ENCODE peak calls at places on chromosomes 12 and 14, in five cellular contexts. One of them, this sample, is unnamed.

GRCh38 chr12:124833693-124834122 is 30.0 kb downstream of the SCARB1 start:
- DNase-seq in astrocyte of the spinal cord: peak
- DNase-seq in H7: peak
- DNase-seq in naive thymus-derived CD4-positive, alpha-beta T cell: no peak
- DNase-seq in GM06990: no peak
- DNase-seq in this sample: no peak

GRCh38 chr12:73106296-73106695 is 834.1 kb downstream of the TRHDE start:
- DNase-seq in GM06990: no peak
- DNase-seq in naive thymus-derived CD4-positive, alpha-beta T cell: no peak
- DNase-seq in H7: no peak
- DNase-seq in astrocyte of the spinal cord: no peak
- DNase-seq in this sample: no peak

GRCh38 chr12:58750484-58750883 is 169.8 kb downstream of the LRIG3 start:
- DNase-seq in H7: no peak
- DNase-seq in GM06990: no peak
- DNase-seq in naive thymus-derived CD4-positive, alpha-beta T cell: no peak
- DNase-seq in astrocyte of the spinal cord: peak
- DNase-seq in this sample: peak

GRCh38 chr12:1587927-1588573 is 6.3 kb downstream of the FBXL14 start:
- DNase-seq in H7: peak
- DNase-seq in astrocyte of the spinal cord: peak
- DNase-seq in GM06990: no peak
- DNase-seq in naive thymus-derived CD4-positive, alpha-beta T cell: no peak
- DNase-seq in this sample: no peak

GRCh38 chr12:93741741-93742085 is 64.5 kb downstream of the CRADD start:
- DNase-seq in H7: peak
- DNase-seq in naive thymus-derived CD4-positive, alpha-beta T cell: peak
- DNase-seq in GM06990: no peak
- DNase-seq in astrocyte of the spinal cord: no peak
- DNase-seq in this sample: no peak

GRCh38 chr12:1204581-1205121 is 213.6 kb downstream of the ERC1 start:
- DNase-seq in H7: no peak
- DNase-seq in naive thymus-derived CD4-positive, alpha-beta T cell: no peak
- DNase-seq in astrocyte of the spinal cord: peak
- DNase-seq in GM06990: peak
- DNase-seq in this sample: no peak

GRCh38 chr14:23091294-23092225 is 3.4 kb downstream of the ACIN1 start:
- DNase-seq in naive thymus-derived CD4-positive, alpha-beta T cell: no peak
- DNase-seq in astrocyte of the spinal cord: no peak
- DNase-seq in GM06990: no peak
- DNase-seq in H7: no peak
- DNase-seq in this sample: no peak

GRCh38 chr14:80087411-80087810 is 123.9 kb downstream of the DIO2 start:
- DNase-seq in naive thymus-derived CD4-positive, alpha-beta T cell: no peak
- DNase-seq in astrocyte of the spinal cord: no peak
- DNase-seq in H7: no peak
- DNase-seq in GM06990: no peak
- DNase-seq in this sample: no peak

GRCh38 chr12:94445662-94446061 is 14.0 kb downstream of the CEP83 start:
- DNase-seq in H7: no peak
- DNase-seq in naive thymus-derived CD4-positive, alpha-beta T cell: no peak
- DNase-seq in astrocyte of the spinal cord: no peak
- DNase-seq in GM06990: no peak
- DNase-seq in this sample: no peak

GRCh38 chr12:56082382-56082781 is 2.4 kb downstream of the ERBB3 start:
- DNase-seq in astrocyte of the spinal cord: no peak
- DNase-seq in naive thymus-derived CD4-positive, alpha-beta T cell: no peak
- DNase-seq in GM06990: no peak
- DNase-seq in H7: no peak
- DNase-seq in this sample: no peak

GRCh38 chr12:97568336-97569180 is 106.0 kb downstream of the RMST start:
- DNase-seq in H7: no peak
- DNase-seq in astrocyte of the spinal cord: no peak
- DNase-seq in GM06990: no peak
- DNase-seq in naive thymus-derived CD4-positive, alpha-beta T cell: no peak
- DNase-seq in this sample: no peak

GRCh38 chr12:118055144-118055557 is 5.8 kb downstream of the WSB2 start:
- DNase-seq in astrocyte of the spinal cord: peak
- DNase-seq in GM06990: no peak
- DNase-seq in naive thymus-derived CD4-positive, alpha-beta T cell: peak
- DNase-seq in H7: peak
- DNase-seq in this sample: no peak

GRCh38 chr12:91687052-91688017 is 458.3 kb downstream of the BTG1 start:
- DNase-seq in naive thymus-derived CD4-positive, alpha-beta T cell: peak
- DNase-seq in GM06990: no peak
- DNase-seq in astrocyte of the spinal cord: peak
- DNase-seq in H7: no peak
- DNase-seq in this sample: no peak

GRCh38 chr14:32027255-32027939 is 49.7 kb upstream of the ARHGAP5 start:
- DNase-seq in GM06990: no peak
- DNase-seq in H7: no peak
- DNase-seq in naive thymus-derived CD4-positive, alpha-beta T cell: no peak
- DNase-seq in astrocyte of the spinal cord: peak
- DNase-seq in this sample: no peak

GRCh38 chr12:118102070-118102469 is 1.7 kb downstream of the VSIG10 start:
- DNase-seq in astrocyte of the spinal cord: no peak
- DNase-seq in H7: peak
- DNase-seq in naive thymus-derived CD4-positive, alpha-beta T cell: no peak
- DNase-seq in GM06990: no peak
- DNase-seq in this sample: no peak

GRCh38 chr12:131711551-131712205 is 788 bp downstream of the SFSWAP start:
- DNase-seq in GM06990: no peak
- DNase-seq in astrocyte of the spinal cord: no peak
- DNase-seq in H7: no peak
- DNase-seq in naive thymus-derived CD4-positive, alpha-beta T cell: no peak
- DNase-seq in this sample: no peak

GRCh38 chr12:16148938-16149337 is 128.5 kb downstream of the SLC15A5 start:
- DNase-seq in H7: no peak
- DNase-seq in naive thymus-derived CD4-positive, alpha-beta T cell: no peak
- DNase-seq in astrocyte of the spinal cord: no peak
- DNase-seq in GM06990: no peak
- DNase-seq in this sample: no peak

GRCh38 chr12:92396647-92397258 is 251.1 kb upstream of the BTG1 start:
- DNase-seq in naive thymus-derived CD4-positive, alpha-beta T cell: no peak
- DNase-seq in H7: no peak
- DNase-seq in GM06990: no peak
- DNase-seq in astrocyte of the spinal cord: peak
- DNase-seq in this sample: peak

GRCh38 chr14:58717821-58718220 is 80.1 kb downstream of the DACT1 start:
- DNase-seq in GM06990: no peak
- DNase-seq in astrocyte of the spinal cord: no peak
- DNase-seq in naive thymus-derived CD4-positive, alpha-beta T cell: no peak
- DNase-seq in H7: no peak
- DNase-seq in this sample: peak

GRCh38 chr12:86948851-86949250 is 692.7 kb upstream of the MGAT4C start:
- DNase-seq in GM06990: no peak
- DNase-seq in H7: no peak
- DNase-seq in naive thymus-derived CD4-positive, alpha-beta T cell: no peak
- DNase-seq in astrocyte of the spinal cord: peak
- DNase-seq in this sample: no peak

GRCh38 chr12:131390408-131391100 is 320.3 kb upstream of the SFSWAP start:
- DNase-seq in astrocyte of the spinal cord: no peak
- DNase-seq in H7: peak
- DNase-seq in naive thymus-derived CD4-positive, alpha-beta T cell: no peak
- DNase-seq in GM06990: no peak
- DNase-seq in this sample: no peak

GRCh38 chr14:34036319-34036761 is 85.5 kb upstream of the EGLN3 start:
- DNase-seq in naive thymus-derived CD4-positive, alpha-beta T cell: no peak
- DNase-seq in H7: no peak
- DNase-seq in astrocyte of the spinal cord: no peak
- DNase-seq in GM06990: no peak
- DNase-seq in this sample: no peak

GRCh38 chr12:386651-387050 is 2.5 kb downstream of the KDM5A start:
- DNase-seq in naive thymus-derived CD4-positive, alpha-beta T cell: no peak
- DNase-seq in astrocyte of the spinal cord: peak
- DNase-seq in GM06990: no peak
- DNase-seq in H7: no peak
- DNase-seq in this sample: no peak

GRCh38 chr12:121709478-121709890 is 3.1 kb upstream of the TMEM120B start:
- DNase-seq in H7: no peak
- DNase-seq in GM06990: no peak
- DNase-seq in naive thymus-derived CD4-positive, alpha-beta T cell: no peak
- DNase-seq in astrocyte of the spinal cord: peak
- DNase-seq in this sample: no peak

GRCh38 chr14:77950371-77950770 is 150.5 kb downstream of the ADCK1 start:
- DNase-seq in astrocyte of the spinal cord: peak
- DNase-seq in GM06990: no peak
- DNase-seq in naive thymus-derived CD4-positive, alpha-beta T cell: no peak
- DNase-seq in H7: no peak
- DNase-seq in this sample: no peak

GRCh38 chr12:20372326-20373097 is 4.2 kb downstream of the PDE3A start:
- DNase-seq in H7: no peak
- DNase-seq in naive thymus-derived CD4-positive, alpha-beta T cell: no peak
- DNase-seq in astrocyte of the spinal cord: no peak
- DNase-seq in GM06990: no peak
- DNase-seq in this sample: no peak
- H3K4me3 ChIP-seq in H7: no peak
- H3K4me3 ChIP-seq in naive thymus-derived CD4-positive, alpha-beta T cell: no peak
- H3K4me3 ChIP-seq in astrocyte of the spinal cord: no peak
- H3K4me3 ChIP-seq in GM06990: no peak
- H3K4me3 ChIP-seq in this sample: no peak

GRCh38 chr12:105235747-105236476 is at the start of gene APPL2:
- DNase-seq in GM06990: peak
- DNase-seq in H7: peak
- DNase-seq in astrocyte of the spinal cord: peak
- DNase-seq in naive thymus-derived CD4-positive, alpha-beta T cell: peak
- DNase-seq in this sample: no peak

GRCh38 chr12:105233045-105233905 is 2.7 kb downstream of the APPL2 start:
- DNase-seq in H7: no peak
- DNase-seq in naive thymus-derived CD4-positive, alpha-beta T cell: no peak
- DNase-seq in GM06990: no peak
- DNase-seq in astrocyte of the spinal cord: no peak
- DNase-seq in this sample: no peak

GRCh38 chr12:105231396-105231795 is 4.6 kb downstream of the APPL2 start:
- DNase-seq in H7: no peak
- DNase-seq in astrocyte of the spinal cord: no peak
- DNase-seq in GM06990: no peak
- DNase-seq in naive thymus-derived CD4-positive, alpha-beta T cell: no peak
- DNase-seq in this sample: no peak

GRCh38 chr12:105235299-105235746 is 651 bp downstream of the APPL2 start:
- DNase-seq in naive thymus-derived CD4-positive, alpha-beta T cell: no peak
- DNase-seq in astrocyte of the spinal cord: peak
- DNase-seq in GM06990: no peak
- DNase-seq in H7: peak
- DNase-seq in this sample: no peak

DNA sequence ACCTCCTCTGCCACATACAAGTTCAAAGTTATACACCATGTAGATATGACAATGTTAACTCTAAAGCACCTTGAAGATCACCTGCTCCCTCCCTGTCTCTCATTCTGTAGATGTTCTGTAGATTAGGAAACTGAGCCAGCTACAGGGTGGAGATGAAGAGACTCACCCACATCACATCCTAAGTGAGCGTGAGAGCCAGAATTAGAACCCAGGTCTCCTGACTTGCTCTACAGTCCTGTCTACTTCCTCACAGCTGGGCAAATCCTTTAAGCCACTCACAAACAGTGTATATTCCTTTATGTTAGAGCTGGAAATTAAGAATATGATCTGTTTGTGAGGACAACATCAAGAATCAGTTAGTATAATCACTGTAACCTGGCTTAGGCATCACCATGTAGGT is 1.8 kb downstream of the APPL2 start:
- DNase-seq in naive thymus-derived CD4-positive, alpha-beta T cell: no peak
- DNase-seq in astrocyte of the spinal cord: no peak
- DNase-seq in GM06990: no peak
- DNase-seq in H7: no peak
- DNase-seq in this sample: no peak
- H3K4me3 ChIP-seq in naive thymus-derived CD4-positive, alpha-beta T cell: peak
- H3K4me3 ChIP-seq in astrocyte of the spinal cord: peak
- H3K4me3 ChIP-seq in GM06990: no peak
- H3K4me3 ChIP-seq in H7: no peak
- H3K4me3 ChIP-seq in this sample: peak

GRCh38 chr14:102558566-102558965 is 33.9 kb upstream of the RCOR1 start:
- DNase-seq in astrocyte of the spinal cord: no peak
- DNase-seq in H7: no peak
- DNase-seq in naive thymus-derived CD4-positive, alpha-beta T cell: no peak
- DNase-seq in GM06990: no peak
- DNase-seq in this sample: no peak

GRCh38 chr14:102556098-102556677 is 36.3 kb upstream of the RCOR1 start:
- DNase-seq in H7: peak
- DNase-seq in GM06990: no peak
- DNase-seq in astrocyte of the spinal cord: no peak
- DNase-seq in naive thymus-derived CD4-positive, alpha-beta T cell: no peak
- DNase-seq in this sample: no peak

GRCh38 chr14:102557434-102558226 is 34.8 kb upstream of the RCOR1 start:
- DNase-seq in GM06990: no peak
- DNase-seq in H7: peak
- DNase-seq in naive thymus-derived CD4-positive, alpha-beta T cell: no peak
- DNase-seq in astrocyte of the spinal cord: no peak
- DNase-seq in this sample: no peak

GRCh38 chr14:102560436-102561261 is 31.8 kb upstream of the RCOR1 start:
- DNase-seq in naive thymus-derived CD4-positive, alpha-beta T cell: no peak
- DNase-seq in H7: no peak
- DNase-seq in astrocyte of the spinal cord: no peak
- DNase-seq in GM06990: no peak
- DNase-seq in this sample: peak

DNA sequence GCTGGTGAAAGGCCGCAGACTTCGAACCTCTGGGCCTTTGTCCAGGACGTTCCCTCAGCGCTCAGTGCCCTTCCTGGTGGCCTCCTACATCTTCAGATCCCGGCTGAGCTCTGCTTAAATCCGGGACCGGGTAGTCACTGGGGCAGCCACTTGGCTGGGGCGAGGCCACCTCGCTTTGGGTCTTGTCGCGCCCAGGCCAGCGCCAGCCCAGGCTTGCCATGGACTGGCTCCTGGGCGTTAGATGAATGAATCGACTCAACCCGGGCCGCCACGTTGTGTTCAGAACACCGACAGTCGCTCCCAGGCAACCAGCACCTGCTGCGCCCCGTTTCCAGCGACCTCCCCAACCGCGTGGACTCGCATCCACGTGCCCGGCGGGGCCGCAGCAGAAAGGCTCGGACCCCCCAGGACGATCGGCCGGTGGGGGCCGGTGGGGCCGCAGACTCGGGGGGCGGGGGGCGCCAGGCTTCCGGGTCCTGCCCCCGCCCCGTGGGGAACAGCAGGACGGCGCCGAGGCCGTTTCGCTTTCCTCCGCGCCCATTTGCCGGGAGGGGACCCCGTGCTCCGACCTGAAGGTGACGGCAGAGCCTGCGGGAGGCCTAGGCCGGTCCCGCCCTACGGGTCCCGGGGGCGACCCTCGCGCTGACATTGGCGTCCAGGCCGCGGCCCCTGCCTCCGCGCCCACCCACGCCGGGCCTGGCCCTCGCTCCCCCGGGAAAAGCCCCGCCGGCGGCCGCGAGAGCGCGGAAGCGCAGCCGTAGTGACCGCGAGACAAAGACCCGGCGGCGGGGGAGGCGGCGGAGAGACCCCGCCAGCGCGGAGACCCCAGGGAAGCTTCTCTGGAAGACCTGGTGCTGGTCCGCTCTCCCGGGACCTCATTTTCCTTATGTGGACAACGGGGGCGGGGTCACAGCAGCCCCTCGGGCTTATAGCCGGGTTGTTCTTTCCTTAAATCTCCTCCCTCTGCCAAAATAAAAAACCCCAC is 37.3 kb upstream of the RCOR1 start:
- DNase-seq in naive thymus-derived CD4-positive, alpha-beta T cell: peak
- DNase-seq in GM06990: peak
- DNase-seq in H7: peak
- DNase-seq in astrocyte of the spinal cord: no peak
- DNase-seq in this sample: no peak
- H3K4me3 ChIP-seq in naive thymus-derived CD4-positive, alpha-beta T cell: peak
- H3K4me3 ChIP-seq in GM06990: peak
- H3K4me3 ChIP-seq in H7: peak
- H3K4me3 ChIP-seq in astrocyte of the spinal cord: peak
- H3K4me3 ChIP-seq in this sample: peak

GRCh38 chr14:47675489-47676300 is at the start of gene MDGA2:
- DNase-seq in naive thymus-derived CD4-positive, alpha-beta T cell: peak
- DNase-seq in H7: peak
- DNase-seq in astrocyte of the spinal cord: peak
- DNase-seq in GM06990: no peak
- DNase-seq in this sample: no peak
- H3K4me3 ChIP-seq in naive thymus-derived CD4-positive, alpha-beta T cell: no peak
- H3K4me3 ChIP-seq in H7: peak
- H3K4me3 ChIP-seq in astrocyte of the spinal cord: peak
- H3K4me3 ChIP-seq in GM06990: no peak
- H3K4me3 ChIP-seq in this sample: peak

This sample was measured in skeletal muscle cell.